ENCODE peak calls at places on chromosome 15, in four cellular contexts. One of them, this sample, is unnamed.

GRCh38 chr15:42012241-42012640 is 8.6 kb downstream of the PLA2G4E start:
- DNase-seq in psoas muscle: peak
- DNase-seq in GM12865: no peak
- DNase-seq in HepG2: peak
- DNase-seq in this sample: no peak

GRCh38 chr15:88497109-88497761 is 29.7 kb downstream of the MRPS11 start:
- DNase-seq in HepG2: no peak
- DNase-seq in psoas muscle: no peak
- DNase-seq in GM12865: no peak
- DNase-seq in this sample: no peak

GRCh38 chr15:25240461-25241021 is 198.3 kb downstream of the UBE3A start:
- DNase-seq in HepG2: no peak
- DNase-seq in psoas muscle: peak
- DNase-seq in GM12865: no peak
- DNase-seq in this sample: no peak

GRCh38 chr15:95653361-95653805 is 677.1 kb upstream of the NR2F2 start:
- DNase-seq in psoas muscle: no peak
- DNase-seq in GM12865: no peak
- DNase-seq in HepG2: no peak
- DNase-seq in this sample: no peak

GRCh38 chr15:98983333-98983732 is 24.3 kb downstream of the PGPEP1L start:
- DNase-seq in HepG2: no peak
- DNase-seq in psoas muscle: no peak
- DNase-seq in GM12865: peak
- DNase-seq in this sample: no peak

GRCh38 chr15:92610101-92610520 is 45.5 kb downstream of the FAM174B start:
- DNase-seq in HepG2: no peak
- DNase-seq in psoas muscle: no peak
- DNase-seq in GM12865: no peak
- DNase-seq in this sample: no peak

GRCh38 chr15:41499109-41499851 is 5.6 kb downstream of the ITPKA start:
- DNase-seq in HepG2: no peak
- DNase-seq in psoas muscle: no peak
- DNase-seq in GM12865: no peak
- DNase-seq in this sample: no peak

GRCh38 chr15:37061996-37062395 is 38.4 kb downstream of the MEIS2 start:
- DNase-seq in psoas muscle: no peak
- DNase-seq in GM12865: no peak
- DNase-seq in HepG2: no peak
- DNase-seq in this sample: no peak

GRCh38 chr15:59879506-59879905 is 124.6 kb upstream of the FOXB1 start:
- DNase-seq in psoas muscle: no peak
- DNase-seq in GM12865: no peak
- DNase-seq in HepG2: no peak
- DNase-seq in this sample: peak

This sample was measured in pulmonary artery endothelial cell.